ENCODE peak calls at places on chromosome 5, in four cellular contexts. O, H, W and Z are unnamed samples.

GRCh38 chr5:65172486-65173129 is 309.1 kb downstream of the ADAMTS6 start:
- DNase-seq in H (no peak), O (no peak), W (no peak), Z (no peak)

GRCh38 chr5:43609752-43610151 is 6.8 kb downstream of the NNT start:
- DNase-seq in W (no peak), H (no peak), O (no peak), Z (no peak)

GRCh38 chr5:111095982-111096381 is 3.8 kb downstream of the WDR36 start:
- DNase-seq in W (no peak), O (no peak), H (no peak), Z (no peak)

GRCh38 chr5:73312872-73313510 is 135.6 kb downstream of the FOXD1 start:
- DNase-seq in H (no peak), O (no peak), W (no peak), Z (no peak)

GRCh38 chr5:96855041-96855872 is 21.0 kb upstream of the ERAP2 start:
- DNase-seq in W (no peak), O (no peak), H (no peak), Z (no peak)

GRCh38 chr5:10671041-10672008 is 89.7 kb downstream of the DAP start:
- DNase-seq in H (no peak), O (no peak), W (no peak), Z (no peak)

GRCh38 chr5:79133121-79133656 is 21.6 kb downstream of the BHMT start:
- DNase-seq in H (no peak), W (no peak), O (peak; percentile 62), Z (no peak)

GRCh38 chr5:116379306-116379705 is 195.3 kb downstream of the SEMA6A start:
- DNase-seq in H (no peak), O (no peak), W (no peak), Z (no peak)

GRCh38 chr5:32241034-32241783 is 67.1 kb upstream of the GOLPH3 start:
- DNase-seq in W (no peak), H (no peak), O (no peak), Z (no peak)

DNA sequence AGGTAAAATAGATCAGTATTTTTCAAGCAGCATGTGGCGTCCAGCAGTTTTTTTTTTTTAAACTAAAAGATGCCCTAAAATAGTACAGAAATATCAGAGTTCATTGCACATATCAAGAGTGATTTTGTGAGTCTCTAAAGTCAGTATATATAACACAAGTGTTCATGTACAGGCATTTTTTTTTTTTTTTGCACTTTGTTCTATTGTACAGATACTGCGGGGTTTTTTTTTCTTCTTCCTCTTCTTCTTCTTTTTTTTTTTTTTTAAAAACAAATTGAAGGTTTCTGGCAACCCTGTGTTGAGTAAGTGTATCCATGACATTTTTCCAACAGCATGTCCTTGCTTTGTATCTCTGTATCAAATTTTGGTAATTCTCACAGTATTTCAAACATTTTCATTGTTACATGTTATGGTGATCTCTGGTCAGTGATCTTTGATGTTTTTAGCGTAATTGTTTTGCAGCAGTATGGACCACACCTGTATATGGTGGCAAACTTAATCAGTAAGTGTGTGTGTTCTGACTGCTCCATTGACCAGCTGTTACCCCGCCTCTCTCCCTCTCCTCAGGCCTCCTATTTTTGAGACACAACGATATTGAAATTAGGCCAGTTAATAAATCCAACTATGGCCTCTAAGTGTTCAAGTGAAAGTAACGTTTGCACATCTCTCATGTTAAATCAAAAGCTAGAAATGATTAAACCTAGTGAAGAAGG is 76.8 kb downstream of the TRIO start:
- DNase-seq in H (no peak), W (no peak), O (no peak), Z (no peak)
- H3K4me1 ChIP-seq in H (peaks cover 70% of the 10 kb centered on the region), W (peaks cover 20% of the 10 kb centered on the region), O (peaks cover 29% of the 10 kb centered on the region), Z (no peaks in the 10 kb centered on the region)

GRCh38 chr5:159341914-159342313 is 11.6 kb upstream of the IL12B start:
- DNase-seq in H (peak; percentile 81), O (no peak), W (no peak), Z (peak; percentile 72)
- TF ChIP-seq POLR2AphosphoS5 in H (peak; percentile 77), O (no peak), W (no peak), Z (no peak)

GRCh38 chr5:160312960-160313734 is 783 bp upstream of the CCNJL start:
- DNase-seq in O (no peak), H (no peak), W (no peak), Z (no peak)
- H3K4me1 ChIP-seq in O (peaks cover 28% of the 10 kb centered on the region), H (peaks cover 15% of the 10 kb centered on the region), W (peaks cover 19% of the 10 kb centered on the region), Z (no peaks in the 10 kb centered on the region)

GRCh38 chr5:12354686-12355085 is 450.4 kb upstream of the CTNND2 start:
- DNase-seq in H (no peak), O (no peak), W (no peak), Z (no peak)

GRCh38 chr5:12358371-12359090 is 454.3 kb upstream of the CTNND2 start:
- DNase-seq in W (no peak), O (no peak), H (no peak), Z (no peak)

GRCh38 chr5:12360218-12360617 is 456.0 kb upstream of the CTNND2 start:
- DNase-seq in W (no peak), O (no peak), H (no peak), Z (no peak)

DNA sequence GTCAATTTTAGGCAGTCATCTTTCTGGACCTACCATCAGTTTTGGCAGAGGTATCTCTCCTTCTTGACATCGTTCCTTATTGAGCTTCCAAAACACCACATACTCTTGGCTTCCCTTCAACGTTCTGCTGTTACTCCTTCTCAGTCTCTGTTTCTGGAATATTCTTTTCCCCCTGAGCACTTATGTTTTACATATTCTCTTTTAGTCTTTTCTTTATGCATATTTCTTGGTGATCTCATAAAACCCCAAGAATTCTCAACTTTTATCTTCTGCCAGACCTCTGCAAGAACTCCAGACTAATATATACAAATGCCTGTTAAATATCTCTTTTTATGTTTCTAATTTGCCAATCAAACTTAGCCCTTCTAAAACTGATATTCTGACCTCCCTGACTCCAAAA is 453.4 kb upstream of the CTNND2 start:
- DNase-seq in H (no peak), O (no peak), W (no peak), Z (no peak)
- TF ChIP-seq POLR2AphosphoS5 in H (no peak), O (no peak), W (no peak), Z (no peak)

DNA sequence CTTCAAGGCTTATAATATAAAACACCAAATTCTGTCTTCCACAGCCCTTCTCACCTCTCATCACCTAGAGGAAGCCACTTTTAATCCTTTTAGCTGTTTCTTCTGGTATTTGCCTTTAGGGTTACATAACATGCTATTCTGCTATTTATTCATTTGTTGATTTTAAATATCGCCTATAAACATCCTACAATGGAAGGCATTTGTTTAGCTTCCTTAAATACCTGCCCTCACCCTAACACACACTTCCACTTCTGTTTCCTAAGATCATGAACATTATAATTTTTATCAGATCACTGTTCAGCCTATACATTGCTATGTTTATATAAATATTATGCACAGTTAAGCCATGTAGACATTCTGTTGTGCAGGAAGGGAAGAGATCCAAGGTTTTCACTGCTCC is 356.8 kb upstream of the ACTBL2 start:
- DNase-seq in W (no peak), H (no peak), O (peak; percentile 21), Z (no peak)
- H3K4me1 ChIP-seq in W (peaks cover 26% of the 10 kb centered on the region), H (no peaks in the 10 kb centered on the region), O (peaks cover 72% of the 10 kb centered on the region), Z (no peaks in the 10 kb centered on the region)

DNA sequence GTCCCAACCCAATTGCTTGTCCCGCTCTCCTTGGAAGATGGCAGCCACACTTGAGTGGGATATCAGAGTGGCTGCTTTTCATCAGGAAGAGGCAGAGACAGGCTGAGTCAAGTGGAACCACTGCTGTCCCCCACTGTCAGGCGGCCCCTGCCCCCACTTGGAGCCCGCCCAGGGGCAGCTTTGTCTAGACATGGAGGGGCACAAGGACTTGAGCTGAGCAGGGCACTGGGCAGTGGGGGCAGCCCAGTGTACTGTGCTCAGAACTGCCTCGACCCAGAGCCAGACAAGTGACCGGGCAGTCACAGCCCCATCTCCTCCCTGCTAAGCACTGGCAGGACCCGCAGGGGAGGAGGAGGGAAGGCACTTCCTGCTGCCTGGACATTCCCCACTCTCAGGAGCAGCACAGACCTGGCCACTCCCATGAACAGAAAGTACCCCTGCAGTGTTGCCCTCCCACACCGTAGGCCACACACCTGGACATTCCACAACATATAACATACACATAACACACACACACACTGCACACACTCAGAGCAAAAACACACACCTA is 91.0 kb downstream of the MRPL36 start:
- DNase-seq in O (no peak), W (no peak), H (no peak), Z (no peak)
- TF ChIP-seq POLR2AphosphoS5 in O (no peak), W (no peak), H (no peak), Z (no peak)

GRCh38 chr5:170252710-170253350 is 20.0 kb downstream of the C5orf58 start:
- DNase-seq in O (no peak), H (no peak), W (no peak), Z (no peak)

GRCh38 chr5:170252109-170252508 is 19.3 kb downstream of the C5orf58 start:
- DNase-seq in W (no peak), H (no peak), O (no peak), Z (no peak)

GRCh38 chr5:170249360-170249759 is 16.6 kb downstream of the C5orf58 start:
- DNase-seq in H (no peak), W (no peak), O (no peak), Z (no peak)

GRCh38 chr5:170251462-170251861 is 18.7 kb downstream of the C5orf58 start:
- DNase-seq in H (no peak), O (no peak), W (no peak), Z (no peak)

DNA sequence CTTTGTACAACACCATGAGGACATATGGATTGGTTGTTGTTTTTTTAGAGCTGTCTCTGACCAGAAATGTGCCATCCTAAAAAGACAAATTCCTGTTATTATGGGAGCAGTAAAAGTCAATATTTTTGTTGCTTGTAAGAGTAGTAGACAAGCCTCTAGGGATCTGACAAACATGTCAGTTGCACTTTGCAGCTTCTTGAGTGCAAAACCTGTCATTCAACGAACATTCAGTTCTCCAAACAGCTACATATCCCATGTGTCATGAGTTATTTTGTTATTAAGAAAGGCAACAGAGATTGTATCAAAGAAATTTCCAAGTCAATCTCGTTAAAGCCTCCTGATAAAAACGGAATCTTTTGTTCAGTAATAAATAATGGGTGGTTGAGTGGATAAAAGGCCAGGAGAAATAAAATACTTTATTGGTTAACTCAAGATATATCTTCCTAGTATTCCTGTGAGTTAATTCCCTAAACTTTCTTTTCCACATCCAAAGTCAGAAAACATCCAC is 18.1 kb downstream of the C5orf58 start:
- DNase-seq in W (no peak), O (no peak), H (no peak), Z (no peak)
- H3K4me1 ChIP-seq in W (peaks cover 60% of the 10 kb centered on the region), O (no peaks in the 10 kb centered on the region), H (peaks cover 15% of the 10 kb centered on the region), Z (no peaks in the 10 kb centered on the region)

GRCh38 chr5:178145965-178146820 is 7.5 kb downstream of the NHP2 start:
- DNase-seq in W (no peak), H (peak; percentile 90), O (peak; percentile 50), Z (peak; percentile 76)

GRCh38 chr5:178142642-178143041 is 11.0 kb downstream of the NHP2 start:
- DNase-seq in H (no peak), W (no peak), O (no peak), Z (no peak)

GRCh38 chr5:178141550-178141949 is 10.7 kb downstream of the RMND5B start:
- DNase-seq in W (no peak), H (no peak), O (no peak), Z (no peak)

GRCh38 chr5:178143246-178143645 is 10.4 kb downstream of the NHP2 start:
- DNase-seq in H (no peak), W (no peak), O (no peak), Z (no peak)

GRCh38 chr5:178143901-178144300 is 9.8 kb downstream of the NHP2 start:
- DNase-seq in W (no peak), H (no peak), O (no peak), Z (no peak)
- TF ChIP-seq POLR2AphosphoS5 in W (no peak), H (peak; percentile 47), O (no peak), Z (no peak)